ENCODE peak calls at places on chromosomes 2 and 18, in ten cellular contexts. C is esophagus muscularis mucosa, L is stomach, A is HepG2, Z is HCT116, F is endothelial cell of umbilical vein, P is GM23338, R is K562, Q is spleen, Y is breast epithelium. W is an unnamed sample.

GRCh38 chr2:240429872-240430491 is 5.5 kb upstream of the GPC1 start:
- DNase-seq in C (no peak), L (peak; percentile 19), A (peak; percentile 45), Z (no peak), F (no peak), P (no peak), R (no peak), Q (peak; percentile 63), Y (no peak), W (no peak)

GRCh38 chr18:13269599-13270011 is 51.0 kb downstream of the LDLRAD4 start:
- DNase-seq in C (no peak), L (no peak), A (no peak), Z (no peak), F (no peak), P (no peak), R (no peak), Q (no peak), Y (no peak), W (peak; percentile 31)

GRCh38 chr2:159266554-159266953 is 19.9 kb downstream of the WDSUB1 start:
- DNase-seq in C (no peak), L (no peak), A (no peak), Z (no peak), F (no peak), P (no peak), R (no peak), Q (no peak), Y (no peak), W (no peak)

GRCh38 chr2:111708478-111708877 is 175.5 kb downstream of the ANAPC1 start:
- DNase-seq in C (no peak), L (no peak), A (no peak), Z (no peak), F (no peak), P (no peak), R (no peak), Q (no peak), Y (no peak), W (no peak)

GRCh38 chr18:11733031-11733430 is 44.0 kb downstream of the GNAL start:
- DNase-seq in C (peak; percentile 95), L (peak; percentile 81), A (peak; percentile 32), Z (peak; percentile 48), F (peak; percentile 60), P (peak; percentile 88), R (peak; percentile 78), Q (peak; percentile 94), Y (peak; percentile 52), W (peak; percentile 81)

GRCh38 chr2:113750385-113750784 is 6.1 kb downstream of the SLC35F5 start:
- DNase-seq in C (no peak), L (no peak), A (no peak), Z (no peak), F (no peak), P (no peak), R (no peak), Q (no peak), Y (no peak), W (no peak)

GRCh38 chr2:23940262-23940975 is at the start of gene UBXN2A:
- DNase-seq in C (peak; percentile 92), L (peak; percentile 82), A (peak; percentile 69), Z (peak; percentile 45), F (peak; percentile 80), P (peak; percentile 88), R (peak; percentile 87), Q (peak; percentile 94), Y (peak; percentile 63), W (peak; percentile 79)

GRCh38 chr2:224334083-224334482 is 67.8 kb downstream of the FAM124B start:
- DNase-seq in C (no peak), L (no peak), A (no peak), Z (no peak), F (no peak), P (no peak), R (no peak), Q (no peak), Y (no peak), W (no peak)

GRCh38 chr2:154452906-154453493 is 245.5 kb upstream of the KCNJ3 start:
- DNase-seq in C (no peak), L (no peak), A (no peak), Z (peak; percentile 27), F (peak; percentile 24), P (peak; percentile 59), R (no peak), Q (no peak), Y (no peak), W (no peak)

DNA sequence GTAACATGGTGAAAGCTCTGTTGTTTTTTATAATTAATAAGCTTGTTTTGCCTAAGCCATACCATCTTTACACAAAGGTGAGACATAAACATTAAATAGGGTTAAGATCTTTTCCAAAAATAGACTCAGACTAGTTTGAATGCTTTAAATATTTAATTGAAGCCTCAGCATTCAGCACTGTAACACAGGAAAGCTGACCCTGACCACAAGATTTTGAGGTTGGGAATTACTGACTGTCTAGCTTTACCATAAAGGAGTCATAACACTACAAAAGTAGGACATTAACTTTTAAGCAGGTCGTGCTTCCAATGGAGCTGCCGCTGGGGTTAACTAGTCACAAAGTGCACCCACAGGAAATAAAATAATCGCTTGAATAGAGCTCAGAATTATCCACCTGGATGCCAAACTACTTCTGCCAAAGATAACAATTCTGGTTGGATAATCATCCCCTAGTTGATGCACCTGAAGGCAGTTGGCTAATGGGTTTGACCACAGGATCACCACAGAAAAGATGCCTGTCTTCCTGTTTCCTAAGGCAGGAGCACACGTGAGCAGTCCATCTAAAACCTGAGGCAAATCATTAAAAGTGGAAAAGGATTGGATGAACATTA is 106.2 kb downstream of the COBLL1 start:
- DNase-seq in C (no peak), L (no peak), A (no peak), Z (no peak), F (no peak), P (no peak), R (no peak), Q (no peak), Y (peak; percentile 40), W (no peak)
- H3K4me1 ChIP-seq in C (peaks cover 23% of the 10 kb centered on the region), L (peaks cover 36% of the 10 kb centered on the region), A (peaks cover 60% of the 10 kb centered on the region), Z (no peaks in the 10 kb centered on the region), F (peaks cover 8% of the 10 kb centered on the region), P (no peaks in the 10 kb centered on the region), R (no peaks in the 10 kb centered on the region), Q (peaks cover 3% of the 10 kb centered on the region), Y (no peaks in the 10 kb centered on the region), W (no peaks in the 10 kb centered on the region)

GRCh38 chr18:44324361-44324760 is 356.3 kb upstream of the SETBP1 start:
- DNase-seq in C (no peak), L (no peak), A (no peak), Z (no peak), F (no peak), P (no peak), R (no peak), Q (no peak), Y (no peak), W (no peak)

GRCh38 chr18:44320619-44321460 is 359.8 kb upstream of the SETBP1 start:
- DNase-seq in C (no peak), L (no peak), A (no peak), Z (no peak), F (no peak), P (peak; percentile 13), R (no peak), Q (no peak), Y (no peak), W (no peak)

GRCh38 chr18:44325903-44326650 is 354.6 kb upstream of the SETBP1 start:
- DNase-seq in C (no peak), L (peak; percentile 41), A (no peak), Z (no peak), F (peak; percentile 72), P (peak; percentile 94), R (peak; percentile 3), Q (no peak), Y (no peak), W (peak; percentile 66)

GRCh38 chr18:44323125-44323524 is 357.6 kb upstream of the SETBP1 start:
- DNase-seq in C (no peak), L (no peak), A (no peak), Z (no peak), F (no peak), P (no peak), R (no peak), Q (no peak), Y (no peak), W (no peak)

GRCh38 chr18:44321868-44322590 is 358.7 kb upstream of the SETBP1 start:
- DNase-seq in C (no peak), L (no peak), A (no peak), Z (no peak), F (no peak), P (no peak), R (no peak), Q (no peak), Y (no peak), W (no peak)
- TF ChIP-seq POLR2AphosphoS5 in C (no peak), L (no peak), A (no peak), Z (no peak), F (no peak), P (no peak), R (no peak), Q (no peak), Y (no peak), W (no peak)

GRCh38 chr2:241734208-241734466 is 293 bp upstream of the D2HGDH start:
- DNase-seq in C (no peak), L (no peak), A (no peak), Z (no peak), F (no peak), P (no peak), R (no peak), Q (no peak), Y (no peak), W (no peak)
- H3K4me1 ChIP-seq in C (peaks cover 12% of the 10 kb centered on the region), L (peaks cover 19% of the 10 kb centered on the region), A (peaks cover 28% of the 10 kb centered on the region), Z (peaks cover 13% of the 10 kb centered on the region), F (peaks cover 15% of the 10 kb centered on the region), P (no peaks in the 10 kb centered on the region), R (peaks cover 4% of the 10 kb centered on the region), Q (peaks cover 4% of the 10 kb centered on the region), Y (no peaks in the 10 kb centered on the region), W (peaks cover 13% of the 10 kb centered on the region)

GRCh38 chr2:237530472-237531433 is 35.6 kb upstream of the PRLH start:
- DNase-seq in C (no peak), L (no peak), A (no peak), Z (no peak), F (no peak), P (no peak), R (no peak), Q (peak; percentile 33), Y (no peak), W (no peak)
- TF ChIP-seq POLR2AphosphoS5 in C (no peak), L (no peak), A (no peak), Z (no peak), F (no peak), P (peak; percentile 34), R (no peak), Q (no peak), Y (no peak), W (no peak)

W was measured in transverse colon.